ENCODE peak calls at places on chromosome 2, in eight cellular contexts. L, T, W, B, Z, D, S and U are unnamed samples.

GRCh38 chr2:233189032-233189431 is 62.4 kb upstream of the ATG16L1 start:
- DNase-seq in S (no peak), T (no peak), W (no peak), Z (no peak), L (no peak), B (no peak), D (no peak), U (no peak)

GRCh38 chr2:231611273-231612198 is 18.9 kb downstream of the TEX44 start:
- DNase-seq in T (no peak), S (no peak), W (no peak), L (peak), Z (peak), D (no peak), B (peak), U (no peak)

GRCh38 chr2:240197439-240198139 is 57.1 kb upstream of the OTOS start:
- DNase-seq in D (no peak), B (no peak), W (no peak), Z (no peak), L (no peak), T (no peak), S (no peak), U (no peak)

GRCh38 chr2:15354596-15355359 is 206.4 kb downstream of the NBAS start:
- DNase-seq in T (no peak), L (no peak), B (peak), W (no peak), D (no peak), Z (no peak), S (no peak), U (no peak)

GRCh38 chr2:128278979-128279378 is 39.7 kb downstream of the HS6ST1 start:
- DNase-seq in S (no peak), Z (no peak), W (no peak), T (no peak), L (no peak), B (no peak), D (peak), U (peak)

GRCh38 chr2:41972819-41973218 is 75.0 kb upstream of the PKDCC start:
- DNase-seq in S (no peak), D (no peak), L (no peak), T (no peak), W (no peak), B (no peak), Z (no peak), U (no peak)

GRCh38 chr2:73212448-73213176 is 1.4 kb upstream of the SMYD5 start:
- DNase-seq in B (peak), W (peak), T (peak), L (peak), Z (peak), S (peak), D (peak), U (peak)

GRCh38 chr2:98868548-98869271 is 67.3 kb downstream of the CRACDL start:
- DNase-seq in D (no peak), W (peak), Z (no peak), B (peak), T (peak), L (no peak), S (no peak), U (no peak)

GRCh38 chr2:58428286-58428552 is 187.1 kb upstream of the FANCL start:
- DNase-seq in B (peak), S (peak), T (peak), Z (no peak), L (no peak), W (no peak), D (no peak), U (no peak)

GRCh38 chr2:19714926-19715325 is 186.9 kb downstream of the TTC32 start:
- DNase-seq in D (no peak), B (peak), L (no peak), Z (no peak), S (no peak), T (no peak), W (no peak), U (no peak)

GRCh38 chr2:64632855-64633819 is 20.6 kb downstream of the SERTAD2 start:
- DNase-seq in T (no peak), D (no peak), S (no peak), B (peak), Z (no peak), W (no peak), L (no peak), U (no peak)

GRCh38 chr2:190843874-190844699 is 36.5 kb upstream of the GLS start:
- DNase-seq in Z (no peak), T (no peak), W (no peak), B (peak), S (no peak), D (no peak), L (no peak), U (no peak)

GRCh38 chr2:23624378-23624777 is 239.4 kb downstream of the KLHL29 start:
- DNase-seq in W (no peak), D (no peak), B (peak), Z (no peak), L (no peak), S (peak), T (no peak), U (no peak)

GRCh38 chr2:160510617-160511016 is 17.0 kb upstream of the RBMS1 start:
- DNase-seq in Z (no peak), S (no peak), T (no peak), W (no peak), L (no peak), D (no peak), B (peak), U (no peak)

GRCh38 chr2:37671816-37672103 is 318 bp upstream of the CDC42EP3 start:
- DNase-seq in B (no peak), L (no peak), Z (no peak), T (no peak), W (no peak), D (peak), S (no peak), U (no peak)

GRCh38 chr2:142805244-142805643 is 72.2 kb upstream of the KYNU start:
- DNase-seq in D (no peak), S (no peak), T (no peak), B (no peak), Z (no peak), W (no peak), L (no peak), U (no peak)

GRCh38 chr2:240060977-240061591 is 7.8 kb upstream of the OR6B3 start:
- DNase-seq in W (no peak), L (no peak), B (peak), S (peak), D (no peak), T (peak), Z (peak), U (no peak)

GRCh38 chr2:20796374-20796791 is 26.5 kb downstream of the LDAH start:
- DNase-seq in T (no peak), Z (peak), W (no peak), D (no peak), L (no peak), S (no peak), B (peak), U (peak)